ENCODE peak calls at places on chromosome 2, in four cellular contexts. Y is tibial nerve, L is fibroblast of pulmonary artery, Q is ELR. B is an unnamed sample.

GRCh38 chr2:2269989-2270562 is 61.0 kb downstream of the MYT1L start:
- DNase-seq in Y (no peak), L (no peak), Q (no peak), B (no peak)

GRCh38 chr2:227252831-227253230 is 72.2 kb upstream of the MFF start:
- DNase-seq in Y (no peak), L (no peak), Q (no peak), B (no peak)

GRCh38 chr2:163778045-163778753 is 42.4 kb upstream of the FIGN start:
- DNase-seq in Y (no peak), L (peak), Q (peak), B (no peak)

GRCh38 chr2:170643346-170643745 is 71.8 kb upstream of the SP5 start:
- DNase-seq in Y (no peak), L (no peak), Q (no peak), B (no peak)

GRCh38 chr2:43215673-43216255 is 10.6 kb downstream of the ZFP36L2 start:
- DNase-seq in Y (no peak), L (no peak), Q (no peak), B (no peak)

GRCh38 chr2:240278661-240279060 is 138.2 kb upstream of the OTOS start:
- DNase-seq in Y (no peak), L (peak), Q (no peak), B (no peak)

GRCh38 chr2:102245266-102246151 is 58.7 kb downstream of the IL1RL2 start:
- DNase-seq in Y (no peak), L (no peak), Q (peak), B (no peak)

GRCh38 chr2:147595200-147595599 is 249.6 kb upstream of the ACVR2A start:
- DNase-seq in Y (no peak), L (no peak), Q (no peak), B (no peak)

GRCh38 chr2:163852616-163853015 is 116.8 kb upstream of the FIGN start:
- DNase-seq in Y (no peak), L (no peak), Q (peak), B (no peak)

B was measured in suprapubic skin.